ENCODE peak calls at places on chromosomes 1 and 21, in eight cellular contexts. A is A673, L is cardiac muscle cell, G is aorta, T is transverse colon, N is colonic mucosa, R is neural progenitor cell, E is AG04450. S is an unnamed sample.

GRCh38 chr1:214551436-214552173 is at the start of gene PTPN14:
- DNase-seq in A (peak), L (peak), G (peak), T (peak), N (peak), R (peak), E (peak), S (peak)

GRCh38 chr1:159924025-159924790 is 1.1 kb downstream of the TAGLN2 start:
- DNase-seq in A (peak), L (no peak), G (peak), T (peak), N (peak), R (no peak), E (no peak), S (peak)

GRCh38 chr1:200296091-200296661 is 113.7 kb downstream of the ZNF281 start:
- DNase-seq in A (no peak), L (no peak), G (no peak), T (no peak), N (no peak), R (no peak), E (no peak), S (no peak)

GRCh38 chr1:240465531-240465940 is 146.4 kb downstream of the GREM2 start:
- DNase-seq in A (no peak), L (peak), G (no peak), T (no peak), N (no peak), R (peak), E (peak), S (no peak)

GRCh38 chr1:58358311-58358710 is 188.2 kb downstream of the OMA1 start:
- DNase-seq in A (peak), L (peak), G (no peak), T (no peak), N (no peak), R (no peak), E (no peak), S (no peak)

GRCh38 chr1:30782361-30783243 is 25.0 kb upstream of the LAPTM5 start:
- DNase-seq in A (peak), L (peak), G (peak), T (peak), N (peak), R (peak), E (no peak), S (peak)

GRCh38 chr1:178864326-178864725 is 6.6 kb downstream of the ANGPTL1 start:
- DNase-seq in A (peak), L (no peak), G (no peak), T (no peak), N (no peak), R (no peak), E (no peak), S (no peak)

GRCh38 chr1:150847499-150848060 is 28.8 kb downstream of the ARNT start:
- DNase-seq in A (no peak), L (no peak), G (no peak), T (no peak), N (no peak), R (no peak), E (no peak), S (no peak)

GRCh38 chr1:178541829-178542553 is 29.1 kb downstream of the TEX35 start:
- DNase-seq in A (peak), L (peak), G (peak), T (peak), N (peak), R (peak), E (no peak), S (peak)

GRCh38 chr1:121458291-121459048 is 273.7 kb downstream of the SRGAP2C start:
- DNase-seq in A (no peak), L (no peak), G (no peak), T (no peak), N (no peak), R (no peak), E (no peak), S (no peak)

GRCh38 chr1:36560621-36561364 is 78.1 kb upstream of the CSF3R start:
- DNase-seq in A (no peak), L (no peak), G (peak), T (no peak), N (no peak), R (no peak), E (no peak), S (no peak)

GRCh38 chr21:39847877-39848276 is 19.4 kb upstream of the PCP4 start:
- DNase-seq in A (no peak), L (no peak), G (no peak), T (no peak), N (no peak), R (no peak), E (no peak), S (no peak)

GRCh38 chr1:169795687-169796086 is 980 bp upstream of the METTL18 start:
- DNase-seq in A (peak), L (no peak), G (no peak), T (no peak), N (no peak), R (peak), E (no peak), S (no peak)

GRCh38 chr1:210586785-210587184 is 258.1 kb downstream of the HHAT start:
- DNase-seq in A (peak), L (no peak), G (no peak), T (no peak), N (no peak), R (no peak), E (no peak), S (no peak)

GRCh38 chr1:48785869-48786268 is 9.2 kb upstream of the BEND5 start:
- DNase-seq in A (no peak), L (no peak), G (no peak), T (no peak), N (no peak), R (no peak), E (no peak), S (no peak)

GRCh38 chr1:65393345-65393744 is 27.1 kb upstream of the LEPR start:
- DNase-seq in A (no peak), L (no peak), G (no peak), T (no peak), N (no peak), R (no peak), E (no peak), S (no peak)

GRCh38 chr1:116951175-116951935 is 41.6 kb downstream of the PTGFRN start:
- DNase-seq in A (no peak), L (no peak), G (no peak), T (peak), N (peak), R (peak), E (no peak), S (no peak)

GRCh38 chr1:59061876-59062275 is 235.0 kb upstream of the FGGY start:
- DNase-seq in A (peak), L (no peak), G (no peak), T (peak), N (peak), R (no peak), E (peak), S (peak)

GRCh38 chr1:203906932-203907331 is 45.5 kb downstream of the SNRPE start:
- DNase-seq in A (peak), L (no peak), G (no peak), T (no peak), N (no peak), R (no peak), E (peak), S (no peak)

DNA sequence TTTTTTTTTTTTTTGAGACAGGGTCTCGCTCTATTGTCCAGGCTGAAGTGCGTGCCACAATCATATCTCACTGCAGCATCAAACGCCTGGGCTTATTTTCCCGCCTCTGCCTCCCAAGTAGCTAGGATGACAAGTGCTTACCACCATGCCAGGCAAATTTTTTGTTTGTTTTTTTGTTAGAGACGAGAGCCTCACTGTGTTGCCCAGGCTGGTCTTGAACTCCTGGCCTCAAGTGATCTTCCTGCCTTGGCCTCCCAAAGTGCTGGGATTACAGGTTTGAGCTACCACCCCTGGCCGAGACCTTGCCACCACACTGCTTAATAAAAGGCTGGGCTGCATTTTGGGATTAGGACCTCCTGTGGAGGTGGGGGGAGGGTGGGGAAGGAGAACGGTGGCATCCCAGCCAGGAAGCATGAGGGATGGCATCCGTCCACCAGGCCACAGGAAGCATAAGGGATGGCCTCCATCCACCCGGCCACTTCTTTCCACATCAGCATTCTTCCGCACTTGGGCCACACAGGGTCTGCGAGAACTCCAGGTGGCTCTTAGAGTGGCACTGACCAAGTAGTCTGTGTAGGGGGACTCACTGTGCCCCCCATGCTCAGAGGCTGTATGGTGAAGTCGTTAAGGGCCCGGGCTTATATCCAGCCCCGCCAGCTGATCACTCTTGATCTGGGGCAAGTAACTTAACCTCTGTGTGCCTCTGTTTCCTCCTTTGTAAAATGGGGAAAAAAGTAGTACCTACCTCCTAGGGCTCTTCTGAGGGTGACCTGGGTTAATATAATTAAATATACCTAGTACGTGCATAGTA is 75.0 kb downstream of the GALNT2 start:
- DNase-seq in A (no peak), L (no peak), G (no peak), T (no peak), N (no peak), R (no peak), E (no peak), S (no peak)
- H3K27ac ChIP-seq in A (peak), L (no peak), G (no peak), T (no peak), N (no peak), R (no peak), E (no peak), S (no peak)

DNA sequence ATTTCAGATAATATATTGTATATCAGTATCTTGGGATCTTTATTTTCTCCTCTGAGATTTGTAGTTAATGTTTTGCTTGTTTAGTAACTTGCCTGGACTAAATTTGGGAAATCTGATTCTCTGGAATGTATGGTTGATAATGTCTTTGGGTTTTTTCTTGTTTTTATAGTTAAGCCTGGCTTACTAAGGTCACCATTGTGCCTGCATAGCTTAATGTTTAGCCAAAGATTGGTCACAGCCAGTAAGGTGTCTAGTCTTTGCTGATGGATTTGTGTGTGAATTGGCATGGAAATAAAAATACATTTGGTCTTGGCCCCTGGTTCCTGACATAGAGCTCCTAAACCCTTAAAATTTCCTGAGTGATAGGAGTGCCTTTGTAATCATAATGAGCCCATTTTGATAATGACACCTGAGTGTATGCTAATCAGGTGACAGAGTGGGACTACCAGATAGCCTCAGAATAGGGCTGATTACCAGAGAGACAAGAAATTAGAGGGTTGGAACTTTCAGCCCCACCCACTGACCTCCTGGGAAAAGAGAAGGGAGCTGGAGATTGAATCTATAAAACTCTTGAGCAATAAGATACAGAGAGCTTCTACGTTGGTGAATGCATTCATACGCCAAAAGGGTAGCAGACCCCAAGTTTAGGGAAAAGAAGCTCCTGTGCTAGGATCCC is 47.9 kb upstream of the NUF2 start:
- DNase-seq in A (no peak), L (no peak), G (no peak), T (no peak), N (no peak), R (no peak), E (no peak), S (no peak)
- H3K27ac ChIP-seq in A (no peak), L (no peak), G (no peak), T (no peak), N (no peak), R (no peak), E (no peak), S (no peak)

DNA sequence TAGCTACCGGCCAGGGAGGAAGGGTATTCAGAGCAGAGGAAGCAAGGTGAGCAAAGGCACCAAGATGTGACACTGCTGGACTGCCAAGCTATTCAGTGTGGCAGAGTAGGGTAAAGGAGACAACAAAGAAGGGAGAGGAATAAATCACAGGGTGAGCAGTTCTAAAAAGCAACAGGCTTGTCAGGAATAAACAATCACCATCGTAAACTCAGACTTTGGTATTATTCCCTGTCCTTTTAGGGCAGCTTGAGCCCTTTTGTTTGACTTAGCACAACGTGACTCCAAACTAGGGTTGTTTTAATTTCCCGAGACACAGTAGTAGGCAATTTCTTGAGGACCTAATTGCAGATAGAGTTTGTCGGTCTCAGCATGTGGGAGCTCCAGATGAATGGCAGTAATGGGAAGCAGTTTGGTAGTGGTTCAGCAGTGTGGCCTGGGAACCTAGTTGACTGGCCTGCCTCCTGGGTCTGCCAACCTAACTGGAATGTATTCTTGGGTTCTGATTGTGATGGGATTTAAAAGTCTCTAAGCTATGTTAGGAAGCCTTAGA is 4.3 kb downstream of the CR1L start:
- DNase-seq in A (no peak), L (no peak), G (no peak), T (no peak), N (no peak), R (peak), E (no peak), S (no peak)
- H3K27ac ChIP-seq in A (no peak), L (no peak), G (no peak), T (no peak), N (no peak), R (no peak), E (no peak), S (no peak)

GRCh38 chr1:89200668-89201488 is 2.1 kb upstream of the GBP4 start:
- DNase-seq in A (peak), L (no peak), G (no peak), T (no peak), N (no peak), R (no peak), E (no peak), S (no peak)
- H3K27ac ChIP-seq in A (no peak), L (peak), G (no peak), T (no peak), N (no peak), R (no peak), E (no peak), S (no peak)

DNA sequence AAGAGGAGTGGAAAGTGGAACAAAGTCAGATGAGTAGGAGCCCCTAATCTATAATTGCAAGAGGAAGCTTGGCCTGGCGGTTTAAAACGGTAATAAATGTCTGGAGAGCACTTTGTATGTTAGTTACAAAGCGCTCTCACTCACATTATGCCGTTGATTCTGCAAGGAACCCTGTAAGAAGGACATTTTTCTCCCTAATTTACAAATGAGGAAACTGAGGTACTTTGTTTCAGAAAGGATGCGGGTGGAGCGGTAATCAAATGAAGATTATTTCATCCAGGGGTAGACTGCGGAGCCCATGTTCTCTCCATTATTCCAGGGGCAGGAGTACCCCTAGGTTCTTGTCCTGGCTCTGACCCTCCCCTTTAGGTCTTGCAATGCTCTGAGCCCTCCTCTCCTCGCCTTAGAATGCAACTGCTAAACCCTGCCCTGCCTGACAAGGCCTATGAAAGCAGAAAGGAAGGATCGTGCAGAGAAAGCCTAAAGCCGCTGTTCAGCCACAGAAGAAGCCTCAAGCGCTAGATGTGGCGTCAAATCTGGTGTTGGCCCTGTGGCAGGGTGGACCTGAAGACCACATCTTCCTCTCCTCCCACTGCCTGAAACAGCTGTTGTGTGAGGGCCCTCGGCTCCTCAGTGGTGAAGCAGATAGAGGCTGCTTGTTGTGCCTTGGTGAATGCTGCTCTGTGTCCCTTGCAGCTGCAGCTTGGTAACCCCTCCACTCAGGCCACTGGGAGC is 588 bp upstream of the PACC1 start:
- DNase-seq in A (no peak), L (no peak), G (no peak), T (no peak), N (no peak), R (no peak), E (no peak), S (no peak)
- H3K27ac ChIP-seq in A (peak), L (peak), G (no peak), T (peak), N (peak), R (no peak), E (no peak), S (no peak)